ENCODE peak calls at places on chromosomes 5 and 9, in ten cellular contexts. B is PC-3, L is lung, Z is ovary, C is uterus, F is lower lobe of right lung, U is dorsolateral prefrontal cortex, K is fibroblast of the aortic adventitia, W is cardiac muscle cell, Q is OCI-LY7. M is an unnamed sample.
A peak's percentile ranks its signal among the peaks of the same experiment; 100 is the strongest.

GRCh38 chr5:83388608-83389007 is 82.9 kb upstream of the VCAN start:
- DNase-seq in B (no peak), L (no peak), Z (no peak), C (no peak), F (no peak), U (no peak), K (peak; percentile 9), W (no peak), Q (no peak), M (no peak)

GRCh38 chr9:84285381-84285780 is 55.2 kb downstream of the SLC28A3 start:
- DNase-seq in B (no peak), L (no peak), Z (no peak), C (no peak), F (no peak), U (no peak), K (no peak), W (no peak), Q (no peak), M (no peak)

GRCh38 chr9:80376180-80376579 is 804.4 kb downstream of the TLE4 start:
- DNase-seq in B (no peak), L (no peak), Z (no peak), C (no peak), F (no peak), U (no peak), K (no peak), W (no peak), Q (no peak), M (no peak)

GRCh38 chr5:101543780-101544179 is 640.7 kb upstream of the ST8SIA4 start:
- DNase-seq in B (peak; percentile 29), L (no peak), Z (no peak), C (no peak), F (no peak), U (no peak), K (no peak), W (no peak), Q (no peak), M (no peak)

GRCh38 chr5:38553001-38553521 is 3.4 kb downstream of the LIFR start:
- DNase-seq in B (no peak), L (no peak), Z (no peak), C (no peak), F (no peak), U (no peak), K (no peak), W (no peak), Q (no peak), M (no peak)

GRCh38 chr5:127229185-127229889 is 61.3 kb upstream of the MEGF10 start:
- DNase-seq in B (peak; percentile 51), L (peak; percentile 56), Z (peak; percentile 25), C (peak; percentile 33), F (peak; percentile 82), U (peak; percentile 37), K (peak; percentile 25), W (peak; percentile 33), Q (no peak), M (no peak)

GRCh38 chr5:154857091-154857533 is 1.3 kb upstream of the CNOT8 start:
- DNase-seq in B (peak; percentile 7), L (no peak), Z (no peak), C (no peak), F (no peak), U (peak; percentile 80), K (no peak), W (no peak), Q (peak; percentile 62), M (no peak)

GRCh38 chr9:113738506-113738897 is 137.6 kb upstream of the ZNF618 start:
- DNase-seq in B (no peak), L (peak; percentile 20), Z (no peak), C (no peak), F (no peak), U (no peak), K (no peak), W (no peak), Q (no peak), M (no peak)

GRCh38 chr5:54520438-54520846 is 2.9 kb downstream of the SNX18 start:
- DNase-seq in B (peak; percentile 20), L (no peak), Z (peak; percentile 30), C (peak; percentile 28), F (no peak), U (no peak), K (peak; percentile 61), W (peak; percentile 44), Q (no peak), M (no peak)

GRCh38 chr5:132342291-132343180 is 27.0 kb upstream of the SLC22A5 start:
- DNase-seq in B (no peak), L (no peak), Z (no peak), C (no peak), F (no peak), U (no peak), K (no peak), W (no peak), Q (no peak), M (no peak)
- TF ChIP-seq CTCF in B (no peak), L (no peak), Z (no peak), C (no peak), F (no peak), U (no peak), K (no peak), W (no peak), Q (peak; percentile 28), M (no peak)

GRCh38 chr5:131381792-131382191 is 117.9 kb downstream of the CDC42SE2 start:
- DNase-seq in B (no peak), L (no peak), Z (no peak), C (no peak), F (no peak), U (no peak), K (no peak), W (no peak), Q (no peak), M (peak; percentile 74)

GRCh38 chr5:131381011-131381410 is 117.2 kb downstream of the CDC42SE2 start:
- DNase-seq in B (no peak), L (no peak), Z (no peak), C (no peak), F (no peak), U (no peak), K (peak; percentile 75), W (no peak), Q (no peak), M (no peak)

GRCh38 chr5:131377785-131378325 is 114.0 kb downstream of the CDC42SE2 start:
- DNase-seq in B (no peak), L (no peak), Z (no peak), C (no peak), F (no peak), U (no peak), K (no peak), W (no peak), Q (no peak), M (no peak)

GRCh38 chr5:131379723-131380122 is 115.9 kb downstream of the CDC42SE2 start:
- DNase-seq in B (peak; percentile 61), L (no peak), Z (no peak), C (no peak), F (no peak), U (no peak), K (no peak), W (no peak), Q (peak; percentile 72), M (peak; percentile 60)

DNA sequence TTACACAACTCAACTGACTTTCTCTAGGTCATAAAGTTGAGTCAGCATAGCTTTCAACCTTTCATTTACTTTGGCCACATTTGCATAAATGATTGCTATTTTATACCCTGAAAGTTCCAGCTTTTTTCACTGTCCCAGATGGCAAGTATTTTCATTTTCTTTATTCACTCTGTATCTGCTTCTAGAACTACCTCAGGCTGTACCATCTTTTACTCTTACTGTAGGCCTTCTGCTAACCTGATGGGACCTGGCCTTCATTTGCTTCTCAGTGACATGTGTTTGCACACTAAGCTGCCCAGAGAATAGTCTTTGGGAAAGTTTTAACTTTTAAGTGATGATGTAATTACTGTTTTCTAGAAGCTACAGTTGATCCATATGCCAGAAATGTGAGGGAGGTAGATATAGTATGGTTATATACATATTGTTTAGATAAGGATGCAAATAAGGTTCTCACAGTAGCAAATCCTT is 115.3 kb downstream of the CDC42SE2 start:
- DNase-seq in B (no peak), L (no peak), Z (no peak), C (no peak), F (no peak), U (no peak), K (no peak), W (no peak), Q (no peak), M (no peak)
- H3K4me3 ChIP-seq in B (no peak overlapping the region), L (no peak overlapping the region), Z (no peak overlapping the region), C (no peak overlapping the region), F (no peak overlapping the region), U (no peak overlapping the region), K (no peak overlapping the region), W (no peak overlapping the region), Q (peak overlapping the region; percentile 24), M (peak overlapping the region; percentile 6)

GRCh38 chr9:124197177-124198095 is 60.3 kb upstream of the NEK6 start:
- DNase-seq in B (no peak), L (peak; percentile 57), Z (no peak), C (no peak), F (peak; percentile 76), U (no peak), K (no peak), W (no peak), Q (peak; percentile 84), M (peak; percentile 94)
- TF ChIP-seq CTCF in B (no peak), L (no peak), Z (no peak), C (no peak), F (no peak), U (no peak), K (no peak), W (no peak), Q (peak; percentile 67), M (peak; percentile 17)

GRCh38 chr9:133121200-133122166 is at the start of gene RALGDS:
- DNase-seq in B (peak; percentile 78), L (peak; percentile 90), Z (peak; percentile 84), C (peak; percentile 88), F (peak; percentile 93), U (peak; percentile 95), K (peak; percentile 66), W (peak; percentile 94), Q (peak; percentile 90), M (no peak)
- H3K4me3 ChIP-seq in B (peak within 1 kb of the TSS; percentile 85), L (peak within 1 kb of the TSS; percentile 67), Z (peak within 1 kb of the TSS; percentile 70), C (peak within 1 kb of the TSS; percentile 41), F (peak within 1 kb of the TSS; percentile 85), U (peak within 1 kb of the TSS; percentile 85), K (peak within 1 kb of the TSS; percentile 75), W (peak within 1 kb of the TSS; percentile 70), Q (peak within 1 kb of the TSS; percentile 64), M (peak within 1 kb of the TSS; percentile 59)

GRCh38 chr9:21965401-21965951 is 28.7 kb downstream of the CDKN2A start:
- DNase-seq in B (peak; percentile 60), L (peak; percentile 40), Z (no peak), C (no peak), F (no peak), U (no peak), K (peak; percentile 70), W (peak; percentile 79), Q (no peak), M (no peak)
- TF ChIP-seq CTCF in B (peak; percentile 50), L (no peak), Z (no peak), C (no peak), F (peak; percentile 38), U (no peak), K (peak; percentile 68), W (peak; percentile 83), Q (no peak), M (peak; percentile 67)